ENCODE peak calls at places on chromosomes 7 and 10, in six cellular contexts. V is AG08395; W is HTR-8/SVneo; U is activated CD4-positive, alpha-beta T cell treated with anti-CD3 and anti-CD28 coated beads for 48 hours; Y is HFF-Myc; L is activated CD4-positive, CD25-positive, alpha-beta regulatory T cell. X is an unnamed sample.

GRCh38 chr10:50937230-50937907 is 51.9 kb upstream of the A1CF start:
- DNase-seq in Y (peak; percentile 15), U (no peak), L (no peak), V (peak; percentile 52), W (peak; percentile 7), X (no peak)

GRCh38 chr10:88032566-88032965 is 169.1 kb downstream of the PTEN start:
- DNase-seq in V (peak; percentile 73), Y (no peak), L (no peak), W (peak; percentile 37), U (no peak), X (no peak)

GRCh38 chr7:1246871-1247526 is 14.3 kb downstream of the UNCX start:
- DNase-seq in Y (no peak), L (no peak), U (no peak), V (no peak), W (no peak), X (no peak)

GRCh38 chr7:44533301-44534055 is 7.7 kb downstream of the NPC1L1 start:
- DNase-seq in Y (no peak), V (peak; percentile 25), L (no peak), W (no peak), U (no peak), X (no peak)

GRCh38 chr10:133260895-133261725 is 15.6 kb downstream of the ADAM8 start:
- DNase-seq in U (peak; percentile 85), L (no peak), V (peak; percentile 53), Y (no peak), W (no peak), X (peak; percentile 46)

GRCh38 chr7:163971-164881 is 28.1 kb upstream of the FAM20C start:
- DNase-seq in V (no peak), W (no peak), U (no peak), L (no peak), Y (no peak), X (no peak)

GRCh38 chr10:100339236-100339635 is 7.8 kb upstream of the SCD start:
- DNase-seq in Y (no peak), L (no peak), W (no peak), U (no peak), V (no peak), X (no peak)

GRCh38 chr10:69468771-69469129 is 17.5 kb downstream of the TSPAN15 start:
- DNase-seq in Y (no peak), L (no peak), U (no peak), V (no peak), W (no peak), X (no peak)

GRCh38 chr7:79684384-79684783 is 230.9 kb upstream of the MAGI2 start:
- DNase-seq in L (no peak), Y (no peak), U (no peak), V (no peak), W (no peak), X (no peak)

GRCh38 chr7:75931676-75932075 is 16.7 kb downstream of the POR start:
- DNase-seq in U (no peak), Y (no peak), V (no peak), W (no peak), L (no peak), X (no peak)

GRCh38 chr7:7100432-7100849 is 81.9 kb upstream of the C1GALT1 start:
- DNase-seq in Y (no peak), W (no peak), L (no peak), U (no peak), V (no peak), X (no peak)

GRCh38 chr7:10908600-10908999 is 65.1 kb upstream of the PHF14 start:
- DNase-seq in Y (no peak), L (no peak), V (no peak), U (no peak), W (no peak), X (no peak)

GRCh38 chr10:132544744-132545658 is 7.4 kb downstream of the INPP5A start:
- DNase-seq in Y (no peak), L (no peak), V (no peak), W (no peak), U (no peak), X (no peak)

GRCh38 chr10:132479603-132480221 is 57.9 kb upstream of the INPP5A start:
- DNase-seq in W (no peak), U (no peak), V (no peak), Y (no peak), L (no peak), X (no peak)

GRCh38 chr7:39880556-39880955 is 69.5 kb upstream of the CDK13 start:
- DNase-seq in L (no peak), Y (no peak), V (peak; percentile 41), U (no peak), W (no peak), X (no peak)

GRCh38 chr7:28355553-28356319 is 56.6 kb upstream of the CREB5 start:
- DNase-seq in V (no peak), U (no peak), L (no peak), W (no peak), Y (peak; percentile 67), X (no peak)

GRCh38 chr7:113659419-113659818 is 259.4 kb downstream of the PPP1R3A start:
- DNase-seq in Y (no peak), W (no peak), V (no peak), L (no peak), U (no peak), X (no peak)

GRCh38 chr7:67705850-67706249 is 709.2 kb downstream of the TYW1 start:
- DNase-seq in W (no peak), V (no peak), L (no peak), U (no peak), Y (no peak), X (no peak)

GRCh38 chr7:87192784-87193487 is 26.6 kb downstream of the TMEM243 start:
- DNase-seq in Y (no peak), V (no peak), L (no peak), W (no peak), U (no peak), X (no peak)

GRCh38 chr10:99582255-99582770 is 37.9 kb downstream of the SLC25A28 start:
- DNase-seq in V (no peak), W (no peak), L (no peak), U (no peak), Y (no peak), X (no peak)

GRCh38 chr10:116743266-116744064 is 1.1 kb upstream of the HSPA12A start:
- DNase-seq in L (no peak), V (no peak), U (no peak), W (no peak), Y (no peak), X (no peak)

GRCh38 chr10:16367899-16368298 is 68.9 kb upstream of the PTER start:
- DNase-seq in U (no peak), W (no peak), Y (no peak), L (no peak), V (no peak), X (no peak)

GRCh38 chr10:116120688-116121087 is 152.3 kb downstream of the GFRA1 start:
- DNase-seq in W (no peak), V (no peak), Y (no peak), U (peak; percentile 3), L (no peak), X (no peak)

GRCh38 chr10:114519756-114520288 is 115.5 kb upstream of the AFAP1L2 start:
- DNase-seq in L (no peak), Y (no peak), V (no peak), W (no peak), U (no peak), X (no peak)

GRCh38 chr7:142568430-142569097 is 180.7 kb upstream of the PRSS1 start:
- DNase-seq in W (peak; percentile 54), Y (peak; percentile 86), V (peak; percentile 90), U (no peak), L (no peak), X (no peak)

GRCh38 chr10:511849-512191 is 177.6 kb downstream of the DIP2C start:
- DNase-seq in Y (no peak), L (no peak), V (no peak), U (no peak), W (no peak), X (peak; percentile 36)

GRCh38 chr10:5555881-5556280 is 31.1 kb downstream of the CALML3 start:
- DNase-seq in L (no peak), Y (no peak), U (no peak), V (no peak), W (no peak), X (peak; percentile 7)

GRCh38 chr10:125626671-125627070 is 56.3 kb downstream of the TEX36 start:
- DNase-seq in W (no peak), L (no peak), Y (no peak), U (no peak), V (no peak), X (no peak)

GRCh38 chr10:63206576-63206975 is 73.4 kb downstream of the NRBF2 start:
- DNase-seq in V (no peak), W (no peak), Y (no peak), L (no peak), U (no peak), X (no peak)

GRCh38 chr7:1227814-1228534 is 4.7 kb upstream of the UNCX start:
- DNase-seq in U (no peak), V (no peak), W (no peak), L (no peak), Y (no peak), X (no peak)

GRCh38 chr7:54546081-54546985 is 4.2 kb downstream of the VSTM2A start:
- DNase-seq in U (peak; percentile 11), W (no peak), V (no peak), L (no peak), Y (no peak), X (no peak)

GRCh38 chr10:84789050-84789449 is 460.7 kb downstream of the CCSER2 start:
- DNase-seq in Y (no peak), L (no peak), W (no peak), U (no peak), V (no peak), X (no peak)

GRCh38 chr10:1147810-1148209 is 91.6 kb downstream of the WDR37 start:
- DNase-seq in U (no peak), W (no peak), Y (no peak), L (no peak), V (no peak), X (no peak)

X was measured in breast epithelium.